ENCODE peak calls at places on chromosomes 5 and 9, in four cellular contexts. T is testis, H is HCT116, A is fibroblast of lung. D is an unnamed sample.

GRCh38 chr5:68962632-68963484 is 131.0 kb upstream of the SLC30A5 start:
- DNase-seq in A (peak), H (peak), T (peak), D (no peak)

GRCh38 chr5:5018560-5018935 is 121.6 kb upstream of the ADAMTS16 start:
- DNase-seq in A (peak), T (no peak), H (no peak), D (no peak)

GRCh38 chr5:52356311-52356918 is 431.3 kb upstream of the ITGA1 start:
- DNase-seq in A (no peak), T (no peak), H (no peak), D (no peak)

GRCh38 chr5:14180437-14180836 is 37.3 kb downstream of the TRIO start:
- DNase-seq in H (no peak), A (no peak), T (no peak), D (no peak)

GRCh38 chr9:77679088-77679487 is 31.0 kb upstream of the GNA14 start:
- DNase-seq in T (no peak), H (no peak), A (no peak), D (no peak)

GRCh38 chr5:21254161-21254560 is 1266.2 kb upstream of the CDH18 start:
- DNase-seq in T (no peak), H (no peak), A (no peak), D (no peak)

GRCh38 chr9:38026021-38026809 is 42.8 kb downstream of the SHB start:
- DNase-seq in T (peak), A (peak), H (no peak), D (no peak)

GRCh38 chr9:95511232-95511951 is 5.4 kb downstream of the PTCH1 start:
- DNase-seq in T (peak), A (peak), H (no peak), D (no peak)

GRCh38 chr5:52791366-52791765 is 3.6 kb downstream of the ITGA1 start:
- DNase-seq in T (no peak), A (no peak), H (no peak), D (no peak)

DNA sequence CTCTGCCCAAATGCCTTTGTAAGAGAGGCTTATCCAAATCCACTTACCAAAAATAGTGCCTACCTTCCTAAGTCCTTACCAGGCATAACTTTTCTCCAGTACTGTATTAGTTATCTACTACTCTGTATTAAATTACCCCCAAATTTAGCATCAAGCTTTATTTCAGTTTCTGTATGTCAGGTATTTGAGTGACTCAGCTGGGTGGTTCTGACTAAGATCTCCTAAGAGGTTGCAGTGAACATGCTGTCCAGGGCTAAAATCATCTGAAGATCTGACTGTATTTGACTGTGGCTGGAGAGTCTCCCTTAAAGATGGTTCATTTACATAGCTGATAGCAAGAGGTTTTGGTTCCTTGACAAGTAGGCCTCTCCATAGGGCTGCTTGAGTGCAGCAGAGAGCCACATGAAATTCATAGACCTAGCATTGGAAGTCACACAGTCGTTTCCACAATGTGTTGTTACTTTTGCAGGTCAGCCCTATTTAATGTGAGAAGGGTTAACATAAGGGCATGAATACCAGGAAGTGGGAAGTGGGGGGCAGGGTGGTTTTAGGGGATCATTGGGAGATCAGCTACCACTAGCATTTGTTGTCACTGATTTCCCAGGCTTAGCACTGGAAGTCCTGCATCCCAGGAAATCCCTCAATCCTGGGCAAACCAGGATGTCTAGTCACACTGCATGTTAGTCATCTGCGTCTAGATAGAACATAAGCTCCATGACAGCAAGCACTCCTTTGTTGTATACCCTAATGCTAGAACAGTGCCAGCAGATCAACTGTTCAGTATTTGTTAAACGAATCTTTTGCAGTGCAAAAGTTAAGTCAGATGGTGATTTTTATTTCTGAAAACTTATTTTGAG is 2.0 kb upstream of the ZNF622 start:
- DNase-seq in A (peak), T (no peak), H (no peak), D (no peak)
- H3K4me3 ChIP-seq in A (peak), T (no peak), H (no peak), D (no peak)

DNA sequence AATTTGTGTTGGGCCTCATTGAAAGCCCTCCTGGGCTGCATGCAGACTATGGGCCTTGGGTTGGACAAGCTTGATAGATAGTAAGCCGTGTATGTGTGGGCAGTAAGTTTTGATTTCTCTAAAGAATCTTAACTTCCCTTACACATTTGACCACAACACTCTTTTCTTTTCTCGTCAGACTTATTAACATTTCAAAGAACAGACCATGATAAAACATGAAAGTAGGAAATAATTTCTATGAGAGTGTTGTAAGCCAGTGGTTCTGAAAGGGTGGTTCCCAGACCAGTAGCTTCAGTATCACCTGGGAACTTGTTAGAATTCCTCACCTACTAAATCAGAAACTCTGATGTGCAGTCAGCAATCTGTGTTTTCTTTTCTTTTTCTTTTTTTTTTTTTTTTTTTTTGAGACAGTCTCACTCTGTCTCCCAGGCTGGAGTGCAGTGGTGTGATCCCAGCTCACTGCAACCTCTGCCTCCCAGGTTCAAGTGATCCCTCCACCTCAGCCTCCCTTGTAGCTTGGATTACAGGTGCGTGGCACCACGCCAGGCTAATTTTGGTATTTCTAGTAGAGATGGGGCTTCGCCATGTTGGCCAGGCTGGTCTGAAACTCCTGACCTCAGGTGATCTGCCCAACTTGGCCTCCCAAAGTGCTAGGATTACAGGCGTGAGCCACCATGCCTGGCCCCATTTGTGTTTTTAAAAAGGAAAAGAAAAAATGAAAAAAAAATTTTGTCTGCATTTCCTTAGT is 20.0 kb upstream of the GCNT1 start:
- DNase-seq in H (no peak), T (no peak), A (peak), D (no peak)
- H3K27ac ChIP-seq in H (no peak), T (no peak), A (no peak), D (no peak)

DNA sequence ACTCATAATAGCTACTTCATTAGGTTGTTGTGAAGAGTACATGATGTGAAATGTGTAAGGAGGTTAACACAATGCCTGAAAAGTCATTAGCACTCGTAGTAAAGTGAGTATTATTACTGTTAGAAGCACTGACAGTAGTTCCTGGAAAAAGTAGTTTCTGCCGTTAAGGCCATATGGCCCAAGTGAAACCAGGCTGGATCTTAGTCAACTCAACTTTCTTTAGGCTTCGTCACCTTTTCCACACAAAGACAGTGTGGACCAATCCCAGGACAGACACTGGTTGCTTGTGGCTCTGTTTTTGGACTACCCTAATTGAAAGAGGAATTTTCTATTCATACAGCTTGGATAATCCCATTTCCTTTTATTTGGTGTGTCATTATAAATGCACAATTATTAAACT is 29.4 kb upstream of the CKMT2 start:
- DNase-seq in A (no peak), T (no peak), H (no peak), D (no peak)
- H3K4me3 ChIP-seq in A (no peak), T (no peak), H (no peak), D (no peak)

DNA sequence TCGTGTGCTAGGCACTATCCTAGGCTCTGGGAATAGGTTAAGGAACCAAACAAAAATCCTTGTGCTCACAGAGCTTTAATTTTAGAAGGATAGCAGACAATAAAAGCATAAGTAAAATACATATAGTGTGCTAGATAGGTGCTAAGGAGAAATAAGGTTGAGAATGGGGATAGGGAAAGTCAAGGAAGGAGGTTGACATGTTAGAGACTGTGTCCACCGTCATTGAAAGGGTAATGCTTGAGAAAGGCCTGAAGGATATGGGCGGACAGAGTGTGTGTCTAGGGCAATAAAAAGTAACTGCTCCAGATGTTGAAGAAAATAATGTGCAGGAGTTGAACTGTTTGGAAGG is 482 bp upstream of the TDRD7 start:
- DNase-seq in T (no peak), H (no peak), A (no peak), D (no peak)
- H3K27ac ChIP-seq in T (no peak), H (no peak), A (no peak), D (no peak)

DNA sequence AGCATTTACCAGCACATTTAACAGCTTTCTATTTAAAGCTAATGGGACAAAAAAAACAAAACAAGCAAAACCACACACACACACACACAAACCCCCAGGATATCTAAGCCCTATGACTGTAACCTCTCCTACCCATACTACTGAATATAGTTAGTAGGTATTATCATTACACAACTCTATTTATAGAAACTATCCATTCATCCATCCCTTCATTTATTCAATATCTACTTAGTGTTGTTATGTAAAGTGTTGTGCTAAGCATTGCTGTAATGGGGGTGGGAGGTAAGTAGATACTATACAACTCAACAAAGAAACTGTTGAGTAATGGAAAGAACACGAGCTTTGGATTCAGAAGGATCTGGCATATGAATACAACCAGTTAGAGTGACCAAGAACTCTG is 82.3 kb upstream of the ZNF608 start:
- DNase-seq in H (no peak), T (no peak), A (no peak), D (no peak)
- H3K4me3 ChIP-seq in H (no peak), T (no peak), A (no peak), D (no peak)

D was measured in upper lobe of left lung.